ENCODE peak calls at places on chromosomes 4 and X, in ten cellular contexts. J is NB4, Y is GM12891, N is GM12892, Q is K562, O is gastrocnemius medialis, A is suprapubic skin, L is heart left ventricle, E is tibial nerve, B is lower leg skin. U is an unnamed sample.

GRCh38 chr4:158131037-158131436 is 41.8 kb downstream of the GASK1B start:
- DNase-seq in J (no peak), Y (no peak), N (no peak), Q (no peak), O (no peak), A (no peak), L (no peak), E (no peak), B (no peak), U (no peak)

GRCh38 chr4:186915816-186916215 is 192.2 kb upstream of the FAT1 start:
- DNase-seq in J (no peak), Y (no peak), N (no peak), Q (no peak), O (no peak), A (no peak), L (no peak), E (no peak), B (no peak), U (no peak)

GRCh38 chr4:168811793-168812651 is 198.0 kb downstream of the CBR4 start:
- DNase-seq in J (no peak), Y (no peak), N (no peak), Q (no peak), O (no peak), A (no peak), L (no peak), E (no peak), B (no peak), U (no peak)

GRCh38 chr4:169377367-169377766 is 106.6 kb upstream of the SH3RF1 start:
- DNase-seq in J (no peak), Y (no peak), N (no peak), Q (no peak), O (no peak), A (no peak), L (no peak), E (no peak), B (no peak), U (no peak)

GRCh38 chr4:102466298-102466697 is 34.9 kb upstream of the NFKB1 start:
- DNase-seq in J (no peak), Y (no peak), N (no peak), Q (no peak), O (no peak), A (no peak), L (no peak), E (no peak), B (no peak), U (no peak)

GRCh38 chrX:6693051-6693450 is 158.1 kb upstream of the VCX3A start:
- DNase-seq in J (no peak), Y (no peak), N (no peak), Q (no peak), O (no peak), A (no peak), L (no peak), E (no peak), B (no peak), U (no peak)

GRCh38 chr4:2251795-2252529 is 9.9 kb downstream of the MXD4 start:
- DNase-seq in J (no peak), Y (peak), N (peak), Q (no peak), O (no peak), A (peak), L (no peak), E (peak), B (peak), U (no peak)

GRCh38 chr4:143558823-143559756 is 45.6 kb downstream of the SMARCA5 start:
- DNase-seq in J (peak), Y (peak), N (peak), Q (no peak), O (peak), A (peak), L (peak), E (peak), B (peak), U (no peak)

GRCh38 chr4:81405900-81406401 is 65.8 kb downstream of the RASGEF1B start:
- DNase-seq in J (peak), Y (peak), N (peak), Q (peak), O (peak), A (no peak), L (peak), E (peak), B (no peak), U (peak)

GRCh38 chr4:10275696-10276095 is 159.1 kb upstream of the WDR1 start:
- DNase-seq in J (no peak), Y (no peak), N (no peak), Q (no peak), O (no peak), A (no peak), L (no peak), E (no peak), B (no peak), U (no peak)

GRCh38 chrX:151082077-151082948 is 94.1 kb upstream of the GPR50 start:
- DNase-seq in J (peak), Y (peak), N (peak), Q (peak), O (peak), A (peak), L (peak), E (peak), B (peak), U (peak)

GRCh38 chrX:1606476-1606875 is 8.4 kb upstream of the ASMT start:
- DNase-seq in J (no peak), Y (no peak), N (no peak), Q (no peak), O (no peak), A (no peak), L (no peak), E (no peak), B (no peak), U (no peak)

GRCh38 chr4:114349543-114350175 is 248.9 kb upstream of the UGT8 start:
- DNase-seq in J (no peak), Y (no peak), N (no peak), Q (no peak), O (no peak), A (no peak), L (no peak), E (no peak), B (no peak), U (no peak)

GRCh38 chr4:184345573-184345922 is 127.9 kb upstream of the ENPP6 start:
- DNase-seq in J (peak), Y (no peak), N (no peak), Q (no peak), O (peak), A (no peak), L (peak), E (peak), B (no peak), U (no peak)

GRCh38 chrX:19174401-19175025 is 52.2 kb upstream of the ADGRG2 start:
- DNase-seq in J (no peak), Y (no peak), N (no peak), Q (no peak), O (no peak), A (no peak), L (no peak), E (peak), B (peak), U (peak)

GRCh38 chrX:49627030-49627777 is 28.4 kb downstream of the GAGE1 start:
- DNase-seq in J (peak), Y (no peak), N (no peak), Q (peak), O (no peak), A (no peak), L (peak), E (no peak), B (no peak), U (peak)

GRCh38 chr4:82586055-82586454 is 24.3 kb upstream of the TMEM150C start:
- DNase-seq in J (no peak), Y (no peak), N (no peak), Q (no peak), O (no peak), A (no peak), L (no peak), E (no peak), B (no peak), U (no peak)

GRCh38 chr4:169604131-169604900 is 8.1 kb downstream of the NEK1 start:
- DNase-seq in J (peak), Y (no peak), N (no peak), Q (peak), O (no peak), A (no peak), L (no peak), E (no peak), B (no peak), U (no peak)

GRCh38 chrX:21412883-21413282 is 38.7 kb downstream of the CNKSR2 start:
- DNase-seq in J (no peak), Y (no peak), N (no peak), Q (no peak), O (no peak), A (no peak), L (no peak), E (no peak), B (no peak), U (no peak)

GRCh38 chrX:69215161-69215560 is 49.9 kb upstream of the PJA1 start:
- DNase-seq in J (no peak), Y (no peak), N (no peak), Q (no peak), O (no peak), A (peak), L (no peak), E (no peak), B (no peak), U (no peak)

GRCh38 chrX:8783100-8784098 is 17.8 kb downstream of the FAM9A start:
- DNase-seq in J (peak), Y (peak), N (no peak), Q (peak), O (no peak), A (no peak), L (no peak), E (peak), B (no peak), U (no peak)

GRCh38 chr4:2048831-2049230 is 10.3 kb upstream of the NAT8L start:
- DNase-seq in J (peak), Y (no peak), N (no peak), Q (no peak), O (no peak), A (no peak), L (no peak), E (no peak), B (peak), U (no peak)

GRCh38 chr4:23333946-23334878 is 555.6 kb downstream of the PPARGC1A start:
- DNase-seq in J (peak), Y (no peak), N (no peak), Q (peak), O (peak), A (no peak), L (no peak), E (peak), B (no peak), U (no peak)

GRCh38 chr4:137283737-137284136 is 248.6 kb downstream of the PCDH18 start:
- DNase-seq in J (no peak), Y (no peak), N (no peak), Q (no peak), O (no peak), A (no peak), L (no peak), E (no peak), B (no peak), U (no peak)

GRCh38 chrX:150602743-150603142 is 34.3 kb downstream of the MTM1 start:
- DNase-seq in J (no peak), Y (no peak), N (no peak), Q (no peak), O (no peak), A (no peak), L (no peak), E (no peak), B (no peak), U (no peak)

GRCh38 chrX:27600686-27601085 is 10.5 kb downstream of the DCAF8L2 start:
- DNase-seq in J (no peak), Y (no peak), N (no peak), Q (no peak), O (no peak), A (no peak), L (no peak), E (no peak), B (no peak), U (no peak)

GRCh38 chr4:122797405-122798094 is 29.1 kb upstream of the FGF2 start:
- DNase-seq in J (no peak), Y (no peak), N (no peak), Q (no peak), O (no peak), A (no peak), L (no peak), E (no peak), B (no peak), U (no peak)

GRCh38 chrX:146241902-146242301 is 424.3 kb downstream of the SLITRK2 start:
- DNase-seq in J (peak), Y (no peak), N (no peak), Q (no peak), O (no peak), A (no peak), L (no peak), E (no peak), B (no peak), U (no peak)

GRCh38 chr4:144283496-144283895 is 143.0 kb upstream of the GYPA start:
- DNase-seq in J (no peak), Y (no peak), N (no peak), Q (no peak), O (no peak), A (no peak), L (no peak), E (no peak), B (no peak), U (no peak)

GRCh38 chr4:186557061-186557460 is 1.7 kb upstream of the MTNR1A start:
- DNase-seq in J (no peak), Y (no peak), N (no peak), Q (no peak), O (no peak), A (no peak), L (no peak), E (no peak), B (no peak), U (no peak)

GRCh38 chr4:161097821-161098220 is 1066.0 kb downstream of the FSTL5 start:
- DNase-seq in J (no peak), Y (no peak), N (no peak), Q (no peak), O (no peak), A (no peak), L (no peak), E (no peak), B (no peak), U (no peak)

GRCh38 chr4:176377705-176378302 is 58.0 kb downstream of the SPCS3 start:
- DNase-seq in J (peak), Y (peak), N (no peak), Q (no peak), O (no peak), A (no peak), L (no peak), E (no peak), B (no peak), U (no peak)

GRCh38 chr4:154528866-154529265 is 21.3 kb downstream of the PLRG1 start:
- DNase-seq in J (no peak), Y (no peak), N (no peak), Q (no peak), O (no peak), A (no peak), L (no peak), E (no peak), B (no peak), U (no peak)

GRCh38 chr4:15893967-15894366 is 44.6 kb downstream of the FGFBP1 start:
- DNase-seq in J (no peak), Y (no peak), N (no peak), Q (no peak), O (no peak), A (no peak), L (no peak), E (peak), B (no peak), U (peak)

GRCh38 chr4:133555671-133556070 is 406.6 kb downstream of the PCDH10 start:
- DNase-seq in J (no peak), Y (no peak), N (no peak), Q (no peak), O (no peak), A (no peak), L (no peak), E (no peak), B (no peak), U (no peak)

GRCh38 chrX:39012561-39013209 is 211.4 kb downstream of the MID1IP1 start:
- DNase-seq in J (no peak), Y (no peak), N (no peak), Q (no peak), O (no peak), A (no peak), L (no peak), E (no peak), B (no peak), U (no peak)

DNA sequence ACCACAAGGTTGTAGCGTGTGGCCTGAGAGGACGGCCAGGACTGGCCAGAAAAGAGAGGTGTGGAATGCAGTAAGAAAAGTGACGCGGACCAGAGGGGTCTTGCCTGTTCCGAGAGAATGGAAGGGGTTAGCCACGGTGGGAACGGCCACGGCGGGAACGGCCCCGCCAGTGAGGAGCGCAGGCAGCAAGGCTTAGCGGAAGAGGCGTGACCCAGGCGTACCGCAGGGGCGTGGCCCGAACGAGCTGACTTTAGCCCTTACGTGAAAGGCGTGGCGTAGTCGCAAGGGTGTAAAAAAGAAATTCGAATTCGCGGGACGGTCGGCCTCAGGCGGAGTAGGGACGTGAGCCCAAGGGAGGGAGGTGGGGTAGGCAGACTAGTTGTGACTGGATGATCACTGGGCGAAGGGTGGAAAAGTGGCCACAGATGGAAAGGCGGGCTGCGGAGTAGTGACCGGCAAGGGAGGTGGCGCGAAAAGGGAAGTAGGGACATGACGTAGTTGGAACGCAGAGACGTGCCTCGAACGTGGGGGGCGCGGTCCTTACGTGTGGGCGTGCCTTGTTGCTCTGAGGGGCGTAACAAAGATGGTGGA is 10.4 kb upstream of the CLTRN start:
- DNase-seq in J (peak), Y (peak), N (peak), Q (peak), O (peak), A (peak), L (peak), E (peak), B (peak), U (peak)
- TF ChIP-seq POLR2A in J (peak), Y (peak), N (peak), Q (peak), O (peak), A (peak), L (no peak), E (peak), B (no peak), U (peak)

DNA sequence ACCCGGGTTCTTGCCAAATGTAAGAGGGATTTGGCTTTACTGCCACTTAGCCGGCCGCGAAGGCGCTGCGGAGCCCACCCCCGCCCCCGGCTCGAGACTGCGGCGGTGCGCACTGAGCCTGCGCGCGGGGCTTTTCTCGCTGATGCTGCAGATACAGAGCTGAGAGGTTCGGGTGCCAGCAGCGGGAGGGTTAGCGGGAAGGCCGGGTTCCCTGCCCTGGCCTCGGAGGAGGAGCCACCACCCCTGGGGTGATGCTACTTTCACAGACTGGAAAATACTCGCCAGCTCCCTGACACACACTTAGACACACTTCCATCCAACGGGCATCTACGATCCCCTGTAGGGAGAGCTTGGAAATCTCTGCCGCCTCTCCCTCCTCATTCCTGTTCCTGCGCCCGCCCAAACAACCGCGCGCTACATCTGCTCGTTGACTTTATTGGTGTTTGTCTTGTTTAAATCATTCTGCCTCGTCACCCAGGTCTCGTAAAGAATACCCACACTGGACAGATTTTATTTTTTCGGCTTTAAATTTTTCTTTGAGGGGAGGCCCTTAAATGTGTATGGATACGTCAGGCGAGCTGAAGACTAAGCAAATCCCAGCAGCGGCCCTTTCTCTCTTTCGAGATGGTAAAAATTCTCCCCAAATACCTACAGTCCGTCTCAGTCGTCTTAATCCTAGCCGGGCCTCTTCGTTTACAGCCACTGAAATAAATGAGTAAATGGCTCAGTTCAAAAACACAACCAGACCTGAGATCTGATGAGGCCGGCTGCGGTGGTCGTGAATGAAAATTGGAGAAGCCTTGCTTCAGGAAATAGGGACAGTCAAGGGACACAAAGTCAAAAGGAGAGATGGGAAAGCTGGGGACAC is 1.9 kb upstream of the PCDH7 start:
- DNase-seq in J (no peak), Y (no peak), N (peak), Q (no peak), O (no peak), A (no peak), L (peak), E (no peak), B (peak), U (no peak)
- TF ChIP-seq POLR2A in J (no peak), Y (no peak), N (no peak), Q (no peak), O (no peak), A (no peak), L (no peak), E (no peak), B (no peak), U (peak)

GRCh38 chrX:41441934-41442823 is 5.0 kb upstream of the NYX start:
- DNase-seq in J (peak), Y (peak), N (peak), Q (peak), O (peak), A (peak), L (peak), E (peak), B (peak), U (no peak)
- TF ChIP-seq POLR2A in J (peak), Y (no peak), N (no peak), Q (peak), O (peak), A (peak), L (no peak), E (no peak), B (no peak), U (no peak)

GRCh38 chrX:30889147-30890125 is at the start of gene TAB3:
- DNase-seq in J (peak), Y (peak), N (peak), Q (peak), O (peak), A (peak), L (peak), E (peak), B (peak), U (peak)
- TF ChIP-seq POLR2A in J (peak), Y (no peak), N (no peak), Q (peak), O (peak), A (peak), L (no peak), E (peak), B (no peak), U (peak)

DNA sequence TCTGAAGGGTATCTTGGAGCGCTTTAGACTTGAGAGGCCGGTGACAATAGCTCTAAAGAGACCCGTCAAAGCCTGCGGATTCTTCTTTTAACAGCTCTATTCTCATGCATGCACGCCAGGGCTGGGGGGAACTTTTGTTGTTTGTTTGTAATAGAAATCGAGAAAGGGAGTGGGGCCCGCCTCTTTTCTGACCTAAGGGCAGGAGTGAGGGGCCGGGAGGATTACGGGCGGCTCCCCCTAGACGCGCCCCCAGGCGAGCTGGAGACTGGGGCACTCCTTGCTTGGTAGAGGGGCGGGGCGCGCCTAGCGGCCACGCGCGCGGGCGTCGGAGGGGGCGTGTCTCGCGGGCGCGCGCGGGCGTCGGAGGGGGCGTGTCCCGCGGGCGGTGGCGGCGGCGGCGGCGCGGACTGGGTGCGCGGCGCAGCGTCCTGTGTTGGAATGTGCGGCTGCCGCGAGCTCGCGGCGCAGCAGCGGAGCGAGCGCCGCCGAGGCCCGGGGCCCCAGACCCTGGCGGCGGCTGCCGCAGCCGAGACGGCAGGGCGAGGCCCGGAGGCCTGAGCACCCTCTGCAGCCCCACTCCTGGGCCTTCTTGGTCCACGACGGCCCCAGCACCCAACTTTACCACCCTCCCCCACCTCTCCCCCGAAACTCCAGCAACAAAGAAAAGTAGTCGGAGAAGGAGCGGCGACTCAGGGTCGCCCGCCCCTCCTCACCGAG is at the start of gene REST:
- DNase-seq in J (peak), Y (peak), N (peak), Q (peak), O (peak), A (peak), L (peak), E (peak), B (peak), U (peak)
- TF ChIP-seq POLR2A in J (peak), Y (no peak), N (peak), Q (no peak), O (peak), A (peak), L (no peak), E (peak), B (no peak), U (peak)